ENCODE peak calls at places on chromosomes 5 and 9, in four cellular contexts. W is activated T-cell treated with anti-CD3 and anti-CD28 coated beads, Interleukin-2, amount 50 U/mL, for 72 hours; S is small intestine; B is ELR. A is an unnamed sample.

GRCh38 chr9:138065287-138065686 is 187.7 kb downstream of the CACNA1B start:
- DNase-seq in W (no peak), S (no peak), B (no peak), A (no peak)

GRCh38 chr5:112210430-112211005 is 208.6 kb downstream of the EPB41L4A start:
- DNase-seq in W (no peak), S (peak), B (peak), A (peak)

GRCh38 chr5:80248378-80248777 is 7.5 kb downstream of the SERINC5 start:
- DNase-seq in W (no peak), S (no peak), B (no peak), A (no peak)

GRCh38 chr9:124675261-124676158 is 95.6 kb downstream of the NR6A1 start:
- DNase-seq in W (no peak), S (no peak), B (no peak), A (no peak)

GRCh38 chr9:126392662-126393383 is 66.2 kb downstream of the MVB12B start:
- DNase-seq in W (no peak), S (no peak), B (no peak), A (peak)

GRCh38 chr5:178590924-178591423 is 781 bp upstream of the COL23A1 start:
- DNase-seq in W (no peak), S (no peak), B (no peak), A (peak)

GRCh38 chr5:36406023-36406422 is 104.3 kb upstream of the RANBP3L start:
- DNase-seq in W (no peak), S (no peak), B (no peak), A (no peak)

GRCh38 chr5:60584304-60584703 is 115.7 kb downstream of the DEPDC1B start:
- DNase-seq in W (no peak), S (no peak), B (no peak), A (no peak)

GRCh38 chr5:170603101-170603500 is 99.3 kb downstream of the KCNIP1 start:
- DNase-seq in W (no peak), S (no peak), B (no peak), A (no peak)

GRCh38 chr9:73348485-73348884 is 196.8 kb downstream of the ANXA1 start:
- DNase-seq in W (no peak), S (no peak), B (peak), A (no peak)

GRCh38 chr9:121192959-121193645 is 8.6 kb downstream of the RAB14 start:
- DNase-seq in W (no peak), S (no peak), B (no peak), A (no peak)

GRCh38 chr9:21576331-21577189 is 94.4 kb upstream of the IFNE start:
- DNase-seq in W (peak), S (no peak), B (peak), A (peak)

GRCh38 chr9:5580650-5581049 is 48.3 kb upstream of the RIC1 start:
- DNase-seq in W (no peak), S (no peak), B (no peak), A (no peak)

GRCh38 chr5:150105898-150106615 is 19.7 kb upstream of the CSF1R start:
- DNase-seq in W (no peak), S (no peak), B (no peak), A (no peak)

GRCh38 chr5:172897691-172898512 is 61.3 kb upstream of the RPL26L1 start:
- DNase-seq in W (no peak), S (no peak), B (peak), A (no peak)

GRCh38 chr9:135862781-135863180 is 44.6 kb downstream of the CAMSAP1 start:
- DNase-seq in W (no peak), S (no peak), B (no peak), A (no peak)

GRCh38 chr5:108935602-108936001 is 187.9 kb downstream of the FER start:
- DNase-seq in W (no peak), S (no peak), B (no peak), A (no peak)

GRCh38 chr9:38229123-38229829 is 160.2 kb upstream of the SHB start:
- DNase-seq in W (no peak), S (no peak), B (no peak), A (no peak)

GRCh38 chr5:142869883-142870282 is 99.7 kb downstream of the ARHGAP26 start:
- DNase-seq in W (no peak), S (peak), B (no peak), A (no peak)

GRCh38 chr9:105958587-105958986 is 264.2 kb downstream of the TMEM38B start:
- DNase-seq in W (no peak), S (no peak), B (no peak), A (peak)

GRCh38 chr5:154349621-154350020 is 96.2 kb upstream of the SAP30L start:
- DNase-seq in W (no peak), S (no peak), B (peak), A (no peak)

GRCh38 chr5:146995878-146996277 is 117.3 kb upstream of the PPP2R2B start:
- DNase-seq in W (no peak), S (no peak), B (no peak), A (no peak)

GRCh38 chr9:96009690-96010477 is 134.4 kb downstream of the ERCC6L2 start:
- DNase-seq in W (peak), S (peak), B (no peak), A (no peak)

GRCh38 chr9:26604076-26604662 is 288.4 kb downstream of the CAAP1 start:
- DNase-seq in W (no peak), S (no peak), B (no peak), A (no peak)

GRCh38 chr5:149888280-149888679 is 56.3 kb downstream of the PDE6A start:
- DNase-seq in W (no peak), S (no peak), B (no peak), A (no peak)

GRCh38 chr5:132265336-132266030 is 8.0 kb downstream of the PDLIM4 start:
- DNase-seq in W (no peak), S (peak), B (peak), A (no peak)

GRCh38 chr9:5288591-5288990 is 15.9 kb downstream of the RLN2 start:
- DNase-seq in W (no peak), S (no peak), B (no peak), A (no peak)

GRCh38 chr9:89544280-89544664 is 46.4 kb upstream of the SEMA4D start:
- DNase-seq in W (no peak), S (no peak), B (no peak), A (no peak)

GRCh38 chr9:86487222-86487841 is 133.1 kb upstream of the TUT7 start:
- DNase-seq in W (no peak), S (peak), B (peak), A (peak)

GRCh38 chr9:82495884-82496777 is 507.6 kb downstream of the SPATA31D1 start:
- DNase-seq in W (no peak), S (no peak), B (no peak), A (no peak)

GRCh38 chr5:122493776-122494518 is 181.9 kb downstream of the SNCAIP start:
- DNase-seq in W (no peak), S (peak), B (no peak), A (no peak)

GRCh38 chr9:38271666-38272241 is 120.7 kb upstream of the ALDH1B1 start:
- DNase-seq in W (no peak), S (no peak), B (no peak), A (no peak)

GRCh38 chr5:123545506-123545905 is 33.5 kb downstream of the CSNK1G3 start:
- DNase-seq in W (no peak), S (peak), B (peak), A (no peak)

GRCh38 chr9:126612813-126613641 is 701 bp upstream of the LMX1B start:
- DNase-seq in W (no peak), S (no peak), B (no peak), A (no peak)

GRCh38 chr9:14560194-14560593 is 133.0 kb downstream of the ZDHHC21 start:
- DNase-seq in W (peak), S (no peak), B (no peak), A (no peak)

GRCh38 chr5:43314724-43315123 is 1.5 kb upstream of the HMGCS1 start:
- DNase-seq in W (no peak), S (no peak), B (peak), A (no peak)

GRCh38 chr5:178293400-178293799 is 60.8 kb upstream of the PHYKPL start:
- DNase-seq in W (no peak), S (no peak), B (no peak), A (no peak)

GRCh38 chr5:133993152-133993548 is 11.6 kb downstream of the VDAC1 start:
- DNase-seq in W (no peak), S (no peak), B (peak), A (no peak)

GRCh38 chr5:56825222-56825824 is 10.0 kb downstream of the MAP3K1 start:
- DNase-seq in W (no peak), S (no peak), B (no peak), A (no peak)

GRCh38 chr5:139726248-139726647 is 69.4 kb upstream of the PSD2 start:
- DNase-seq in W (no peak), S (no peak), B (no peak), A (no peak)